ENCODE peak calls at places on chromosome 18, in four cellular contexts. J, M, B and L are unnamed samples.

GRCh38 chr18:56756971-56757370 is 105.8 kb downstream of the WDR7 start:
- DNase-seq in J (no peak), M (no peak), B (no peak), L (no peak)

GRCh38 chr18:10985689-10986088 is 163.7 kb downstream of the PIEZO2 start:
- DNase-seq in J (no peak), M (no peak), B (no peak), L (no peak)

GRCh38 chr18:25896178-25896780 is 194.1 kb downstream of the SS18 start:
- DNase-seq in J (peak), M (peak), B (peak), L (no peak)

GRCh38 chr18:22108674-22109073 is 60.7 kb upstream of the GATA6 start:
- DNase-seq in J (peak), M (no peak), B (peak), L (no peak)

GRCh38 chr18:4870177-4870773 is 326.8 kb downstream of the AKAIN1 start:
- DNase-seq in J (no peak), M (no peak), B (no peak), L (no peak)

GRCh38 chr18:41887100-41887499 is 67.9 kb upstream of the PIK3C3 start:
- DNase-seq in J (no peak), M (no peak), B (no peak), L (no peak)

GRCh38 chr18:2855560-2856350 is 8.9 kb downstream of the EMILIN2 start:
- DNase-seq in J (no peak), M (no peak), B (no peak), L (no peak)

GRCh38 chr18:7139409-7139808 is 21.8 kb upstream of the LAMA1 start:
- DNase-seq in J (no peak), M (no peak), B (no peak), L (no peak)

GRCh38 chr18:12711446-12711845 is 8.6 kb downstream of the PSMG2 start:
- DNase-seq in J (no peak), M (no peak), B (no peak), L (no peak)

GRCh38 chr18:55737781-55738468 is 149.9 kb upstream of the TCF4 start:
- DNase-seq in J (no peak), M (no peak), B (no peak), L (no peak)

GRCh38 chr18:79944126-79944731 is 7.2 kb downstream of the SLC66A2 start:
- DNase-seq in J (no peak), M (no peak), B (peak), L (no peak)

GRCh38 chr18:10006261-10006903 is 92.6 kb downstream of the VAPA start:
- DNase-seq in J (peak), M (no peak), B (peak), L (peak)

GRCh38 chr18:78589916-78590437 is 389.6 kb upstream of the SALL3 start:
- DNase-seq in J (no peak), M (no peak), B (no peak), L (no peak)

GRCh38 chr18:50460691-50461090 is 85.8 kb downstream of the SKA1 start:
- DNase-seq in J (no peak), M (no peak), B (no peak), L (no peak)

GRCh38 chr18:23151414-23152099 is 16.3 kb downstream of the CABLES1 start:
- DNase-seq in J (no peak), M (no peak), B (no peak), L (no peak)

GRCh38 chr18:13268035-13268700 is 49.6 kb downstream of the LDLRAD4 start:
- DNase-seq in J (peak), M (no peak), B (peak), L (peak)

GRCh38 chr18:33282709-33283333 is 157.7 kb downstream of the CCDC178 start:
- DNase-seq in J (no peak), M (no peak), B (no peak), L (no peak)

GRCh38 chr18:13216732-13217465 is 1.7 kb upstream of the LDLRAD4 start:
- DNase-seq in J (peak), M (peak), B (peak), L (no peak)

GRCh38 chr18:55256568-55257289 is 297.5 kb upstream of the CCDC68 start:
- DNase-seq in J (no peak), M (no peak), B (no peak), L (no peak)

GRCh38 chr18:35728676-35729075 is 147.1 kb downstream of the GALNT1 start:
- DNase-seq in J (peak), M (no peak), B (no peak), L (no peak)

GRCh38 chr18:37393945-37394609 is 171.5 kb downstream of the CELF4 start:
- DNase-seq in J (peak), M (peak), B (peak), L (peak)

GRCh38 chr18:55859116-55859515 is 271.1 kb upstream of the TCF4 start:
- DNase-seq in J (no peak), M (no peak), B (no peak), L (no peak)

GRCh38 chr18:31666055-31666454 is 18.3 kb downstream of the B4GALT6 start:
- DNase-seq in J (no peak), M (no peak), B (no peak), L (no peak)

GRCh38 chr18:48295586-48296311 is 113.4 kb downstream of the ZBTB7C start:
- DNase-seq in J (no peak), M (no peak), B (peak), L (peak)
- TF ChIP-seq CTCF in J (peak), M (no peak), B (peak), L (peak)

DNA sequence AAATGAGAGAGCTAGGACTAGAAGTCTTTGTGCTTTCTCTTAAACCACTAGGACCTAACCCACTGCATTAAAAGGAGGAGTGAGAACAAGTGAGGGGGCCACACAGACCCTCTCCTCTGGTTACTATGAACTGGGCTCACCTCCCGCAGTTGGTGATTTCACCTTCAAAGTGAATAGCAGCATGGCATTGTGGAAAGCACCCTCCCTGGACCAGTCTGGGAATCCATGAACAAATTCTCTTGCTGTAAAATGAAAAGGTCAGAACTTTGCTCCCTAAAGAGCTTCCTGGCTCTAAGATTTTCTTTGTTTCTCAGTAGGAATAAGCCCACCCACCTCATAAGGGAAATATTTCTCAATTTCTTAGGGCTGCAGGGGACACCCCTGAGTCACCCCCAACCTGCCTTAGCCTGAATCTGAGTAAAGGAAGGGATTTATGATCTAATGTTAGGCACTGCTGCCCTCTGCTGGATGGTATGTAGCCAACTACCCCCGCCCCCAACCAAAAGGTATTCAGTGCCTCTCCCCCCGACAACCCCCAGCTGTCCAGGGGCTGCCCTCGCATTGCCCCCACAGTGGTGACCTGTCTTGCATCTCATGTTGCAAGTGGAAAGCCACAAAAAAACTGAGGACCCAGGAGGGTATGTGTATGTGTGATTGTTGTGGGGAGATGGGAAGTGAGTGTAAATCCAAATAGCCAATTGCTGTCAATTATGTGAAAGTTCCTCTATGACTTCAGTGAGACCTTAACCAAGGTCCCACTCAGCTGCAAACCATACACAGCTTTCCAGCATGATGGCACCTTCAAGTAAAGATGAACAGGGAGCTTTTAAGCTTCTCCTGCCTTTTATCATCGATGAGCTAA is 230.9 kb upstream of the SLC14A2 start:
- DNase-seq in J (peak), M (peak), B (peak), L (no peak)
- TF ChIP-seq CTCF in J (peak), M (peak), B (peak), L (peak)

DNA sequence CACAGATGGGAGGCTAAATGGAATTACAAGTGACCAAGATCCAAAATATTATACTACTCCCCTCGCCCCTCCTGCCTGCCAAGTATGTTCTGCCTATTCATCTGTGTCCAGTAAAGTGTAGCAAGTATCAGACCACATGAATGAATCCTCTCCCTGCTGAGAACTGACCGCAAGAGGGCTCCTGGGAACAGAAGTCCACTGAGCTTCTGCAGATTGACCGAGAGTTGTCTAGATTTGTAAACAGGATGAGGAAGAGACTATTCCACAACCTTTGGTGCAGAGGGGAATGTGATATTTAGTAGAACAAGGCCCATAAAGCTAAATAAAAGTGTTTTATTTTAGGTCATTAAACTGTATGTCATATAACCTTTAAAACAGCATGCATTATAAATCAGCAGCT is 376.9 kb downstream of the DCC start:
- DNase-seq in J (no peak), M (no peak), B (peak), L (no peak)
- TF ChIP-seq CTCF in J (no peak), M (no peak), B (peak), L (peak)

GRCh38 chr18:77067315-77068061 is 65.1 kb downstream of the MBP start:
- DNase-seq in J (peak), M (no peak), B (peak), L (no peak)
- TF ChIP-seq CTCF in J (no peak), M (no peak), B (peak), L (no peak)

GRCh38 chr18:68150976-68151375 is 563.9 kb downstream of the TMX3 start:
- DNase-seq in J (no peak), M (no peak), B (no peak), L (no peak)

GRCh38 chr18:68147728-68148127 is 567.2 kb downstream of the TMX3 start:
- DNase-seq in J (no peak), M (peak), B (peak), L (no peak)

GRCh38 chr18:68148862-68149261 is 566.0 kb downstream of the TMX3 start:
- DNase-seq in J (no peak), M (peak), B (no peak), L (no peak)

DNA sequence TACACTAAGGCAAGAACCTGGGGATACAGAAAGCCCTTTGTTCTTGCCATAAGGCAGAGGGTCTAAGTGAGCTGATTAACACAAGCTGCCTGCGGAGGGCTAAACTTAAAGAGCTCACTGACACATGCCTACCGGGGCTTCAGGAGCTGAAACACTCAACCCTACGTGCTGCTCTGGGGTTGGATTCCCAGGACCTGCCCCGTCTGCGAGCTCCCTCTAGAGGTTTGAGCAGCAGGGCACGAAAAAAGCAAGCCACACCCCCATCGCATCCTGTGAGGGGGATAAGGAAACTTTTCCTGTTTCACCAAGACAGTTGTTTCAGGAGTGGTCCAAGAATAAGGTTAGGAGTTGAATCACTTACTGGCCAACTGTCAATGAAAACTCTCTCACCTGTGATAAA is 562.1 kb downstream of the TMX3 start:
- DNase-seq in J (no peak), M (no peak), B (no peak), L (no peak)
- TF ChIP-seq CTCF in J (no peak), M (peak), B (no peak), L (no peak)

GRCh38 chr18:58407649-58408407 is 221.1 kb downstream of the ALPK2 start:
- DNase-seq in J (no peak), M (no peak), B (no peak), L (no peak)
- TF ChIP-seq CTCF in J (no peak), M (no peak), B (peak), L (peak)

DNA sequence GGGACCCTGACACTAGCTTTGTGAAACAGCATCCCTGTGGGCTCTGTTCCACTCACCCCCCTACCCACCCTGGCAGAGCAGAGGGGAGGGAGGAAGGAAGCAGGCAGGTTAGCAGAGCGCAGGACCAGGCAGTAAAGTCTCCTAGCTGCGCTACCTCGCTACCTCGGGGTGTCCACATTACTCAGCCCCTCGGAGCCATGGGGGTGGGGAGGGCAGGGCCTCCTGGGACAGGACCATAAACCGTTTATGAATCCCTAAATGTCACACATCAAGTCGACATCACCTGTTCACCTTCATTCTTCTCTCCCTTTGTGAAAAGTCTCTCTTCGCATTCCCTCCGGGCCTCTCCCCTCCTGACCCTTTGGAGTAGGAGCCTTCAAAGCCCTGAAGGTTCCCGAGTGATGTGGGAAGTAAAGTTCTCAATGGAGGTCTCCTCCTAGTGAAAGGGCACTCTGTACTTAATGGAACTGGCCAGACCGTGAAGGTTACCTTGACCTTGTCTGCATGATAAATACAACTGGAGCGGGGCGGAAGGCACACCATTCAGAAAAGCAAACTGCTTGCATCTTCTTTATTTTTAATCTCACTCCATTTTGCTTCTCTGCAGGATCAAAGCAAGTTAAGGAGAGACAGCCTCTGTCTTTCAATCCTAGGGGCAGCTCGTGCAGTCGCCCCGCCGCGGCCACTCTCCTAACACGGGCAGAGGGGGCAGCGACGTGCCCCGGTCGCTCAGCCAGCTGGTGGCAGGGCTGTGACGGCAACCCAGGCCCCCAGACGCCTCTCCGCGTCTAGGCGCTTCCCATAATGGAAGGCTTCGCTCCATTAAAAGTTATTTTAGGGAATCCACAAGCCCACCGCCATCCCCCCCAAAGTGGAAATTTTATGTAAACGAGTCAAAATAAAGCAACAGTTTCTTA is 23.8 kb upstream of the SMAD7 start:
- DNase-seq in J (no peak), M (no peak), B (no peak), L (no peak)
- TF ChIP-seq CTCF in J (peak), M (no peak), B (no peak), L (no peak)

GRCh38 chr18:14971461-14972185 is 223.7 kb downstream of the ANKRD30B start:
- DNase-seq in J (peak), M (no peak), B (no peak), L (no peak)

GRCh38 chr18:14976736-14977430 is 228.9 kb downstream of the ANKRD30B start:
- DNase-seq in J (peak), M (no peak), B (peak), L (no peak)

GRCh38 chr18:14974088-14974487 is 226.1 kb downstream of the ANKRD30B start:
- DNase-seq in J (no peak), M (no peak), B (no peak), L (no peak)

GRCh38 chr18:14975431-14975830 is 227.5 kb downstream of the ANKRD30B start:
- DNase-seq in J (no peak), M (no peak), B (no peak), L (no peak)

GRCh38 chr18:14974576-14974975 is 226.6 kb downstream of the ANKRD30B start:
- DNase-seq in J (peak), M (no peak), B (no peak), L (no peak)
- TF ChIP-seq CTCF in J (no peak), M (no peak), B (no peak), L (no peak)

GRCh38 chr18:63936156-63936931 is 12.8 kb upstream of the HMSD start:
- DNase-seq in J (peak), M (peak), B (peak), L (peak)
- TF ChIP-seq CTCF in J (peak), M (peak), B (peak), L (peak)